ENCODE peak calls at places on chromosomes 12 and 14, in ten cellular contexts. Z is fibroblast of pulmonary artery; C is Caco-2; O is CD8-positive, alpha-beta T cell; I is tibial artery; L is activated B cell treated with CpG ODN at 0.5 μM for 24 hours; R is MM.1S; S is Calu3; H is HCT116; T is stomach. K is an unnamed sample.

GRCh38 chr12:3805058-3805457 is 52.1 kb upstream of the CRACR2A start:
- DNase-seq in L (no peak), H (no peak), Z (no peak), T (no peak), I (no peak), O (no peak), C (no peak), R (no peak), S (no peak), K (no peak)

GRCh38 chr12:124314207-124314606 is 19.3 kb downstream of the RFLNA start:
- DNase-seq in H (no peak), Z (no peak), O (no peak), C (no peak), T (no peak), R (no peak), I (no peak), S (no peak), L (no peak), K (no peak)

GRCh38 chr14:24921903-24922302 is 128.0 kb downstream of the STXBP6 start:
- DNase-seq in O (no peak), S (no peak), R (no peak), C (no peak), I (no peak), L (no peak), Z (peak), T (no peak), H (no peak), K (peak)

GRCh38 chr12:83153156-83153555 is 466.4 kb downstream of the TMTC2 start:
- DNase-seq in L (no peak), T (no peak), H (no peak), Z (no peak), C (no peak), R (peak), O (no peak), I (no peak), S (no peak), K (no peak)

GRCh38 chr14:68961781-68962584 is 17.1 kb downstream of the ACTN1 start:
- DNase-seq in L (no peak), S (peak), Z (no peak), R (no peak), H (no peak), O (no peak), I (no peak), C (no peak), T (no peak), K (no peak)

GRCh38 chr12:617304-617915 is 45.8 kb downstream of the NINJ2 start:
- DNase-seq in C (peak), H (no peak), T (peak), S (no peak), R (no peak), Z (peak), I (peak), L (no peak), O (no peak), K (no peak)

GRCh38 chr14:75433631-75434556 is 6.1 kb downstream of the JDP2 start:
- DNase-seq in H (no peak), O (no peak), I (no peak), Z (no peak), T (no peak), L (no peak), S (no peak), C (no peak), R (no peak), K (peak)

GRCh38 chr14:64935508-64935907 is 7.0 kb downstream of the GPX2 start:
- DNase-seq in L (no peak), I (no peak), Z (no peak), T (no peak), H (no peak), O (no peak), C (no peak), S (no peak), R (peak), K (no peak)

GRCh38 chr12:117240356-117240755 is 50.1 kb upstream of the FBXO21 start:
- DNase-seq in C (no peak), O (no peak), I (no peak), Z (no peak), L (no peak), H (no peak), S (no peak), R (no peak), T (no peak), K (no peak)

GRCh38 chr14:45893127-45893526 is 640.1 kb upstream of the MIS18BP1 start:
- DNase-seq in H (no peak), T (no peak), C (no peak), S (no peak), R (no peak), Z (no peak), I (no peak), O (no peak), L (no peak), K (no peak)

GRCh38 chr12:39062266-39062996 is 157.0 kb upstream of the CPNE8 start:
- DNase-seq in Z (no peak), H (no peak), L (no peak), O (no peak), S (no peak), T (no peak), R (no peak), I (no peak), C (no peak), K (no peak)

GRCh38 chr12:93972411-93973208 is 175.8 kb upstream of the PLXNC1 start:
- DNase-seq in T (no peak), L (no peak), O (no peak), R (no peak), Z (peak), H (no peak), S (no peak), I (no peak), C (no peak), K (peak)

GRCh38 chr14:75533791-75534190 is 11.5 kb downstream of the BATF start:
- DNase-seq in Z (no peak), C (no peak), L (no peak), T (no peak), R (no peak), O (no peak), H (no peak), S (no peak), I (no peak), K (no peak)

GRCh38 chr12:57390174-57390573 is 40.7 kb downstream of the R3HDM2 start:
- DNase-seq in T (no peak), L (no peak), I (no peak), H (no peak), C (no peak), S (no peak), Z (no peak), R (no peak), O (no peak), K (no peak)

GRCh38 chr12:117059156-117059555 is 40.1 kb downstream of the TESC start:
- DNase-seq in I (no peak), Z (no peak), R (no peak), C (no peak), L (no peak), S (no peak), H (no peak), T (no peak), O (no peak), K (no peak)

GRCh38 chr12:56338643-56339422 is at the start of gene IL23A:
- DNase-seq in T (no peak), Z (no peak), O (peak), C (no peak), H (no peak), S (peak), R (peak), I (no peak), L (peak), K (no peak)

GRCh38 chr14:89911018-89911919 is 43.3 kb downstream of the EFCAB11 start:
- DNase-seq in L (no peak), Z (peak), T (peak), C (peak), H (no peak), I (peak), S (peak), O (no peak), R (no peak), K (peak)

GRCh38 chr14:105761842-105762241 is 235.5 kb downstream of the TMEM121 start:
- DNase-seq in C (no peak), R (no peak), I (no peak), L (no peak), H (no peak), T (no peak), S (no peak), O (no peak), Z (no peak), K (no peak)

GRCh38 chr14:90644882-90645281 is 171.3 kb downstream of the TTC7B start:
- DNase-seq in R (no peak), H (no peak), C (no peak), I (peak), S (no peak), O (no peak), L (no peak), T (no peak), Z (peak), K (no peak)

GRCh38 chr14:96121660-96122395 is 82.7 kb downstream of the C14orf132 start:
- DNase-seq in S (no peak), O (no peak), R (no peak), Z (peak), T (no peak), C (no peak), L (no peak), H (no peak), I (no peak), K (peak)

GRCh38 chr12:69534389-69534822 is 50.9 kb upstream of the CCT2 start:
- DNase-seq in O (no peak), Z (peak), L (no peak), I (peak), H (peak), T (no peak), C (peak), R (peak), S (peak), K (peak)

GRCh38 chr12:88237954-88238353 is 95.8 kb downstream of the TMTC3 start:
- DNase-seq in Z (peak), S (peak), L (no peak), C (no peak), I (no peak), H (peak), R (no peak), T (no peak), O (no peak), K (peak)

GRCh38 chr12:85829391-85829790 is 6.8 kb downstream of the RASSF9 start:
- DNase-seq in T (no peak), Z (peak), H (no peak), R (no peak), I (no peak), O (no peak), S (no peak), L (no peak), C (no peak), K (no peak)

GRCh38 chr14:21066882-21067502 is 3.1 kb upstream of the ARHGEF40 start:
- DNase-seq in Z (no peak), R (no peak), H (peak), L (no peak), I (no peak), O (no peak), T (no peak), C (peak), S (no peak), K (no peak)

GRCh38 chr14:90159147-90159546 is 97.2 kb upstream of the PSMC1 start:
- DNase-seq in T (no peak), I (no peak), H (no peak), C (no peak), R (no peak), O (no peak), S (no peak), L (no peak), Z (no peak), K (no peak)

GRCh38 chr12:13606290-13606689 is 375.1 kb downstream of the GRIN2B start:
- DNase-seq in R (no peak), S (no peak), T (no peak), Z (no peak), H (no peak), L (no peak), O (no peak), I (no peak), C (peak), K (no peak)

GRCh38 chr14:52871606-52872005 is 79.2 kb downstream of the FERMT2 start:
- DNase-seq in H (no peak), R (no peak), I (no peak), S (no peak), T (no peak), C (no peak), Z (no peak), L (no peak), O (no peak), K (peak)

GRCh38 chr12:82765971-82766705 is 79.4 kb downstream of the TMTC2 start:
- DNase-seq in Z (peak), O (no peak), C (no peak), H (no peak), L (no peak), I (no peak), T (no peak), S (no peak), R (no peak), K (no peak)

GRCh38 chr12:58387199-58387598 is 445.8 kb downstream of the ATP23 start:
- DNase-seq in R (no peak), I (no peak), O (no peak), H (peak), T (no peak), Z (peak), S (peak), C (no peak), L (no peak), K (peak)

GRCh38 chr12:58919271-58920101 is 818 bp downstream of the LRIG3 start:
- DNase-seq in T (no peak), S (no peak), L (no peak), R (peak), H (no peak), I (peak), O (no peak), C (peak), Z (peak), K (no peak)

GRCh38 chr12:31228811-31229792 is 96.8 kb downstream of the SINHCAF start:
- DNase-seq in S (no peak), R (no peak), H (no peak), I (no peak), L (no peak), C (no peak), O (no peak), T (peak), Z (no peak), K (no peak)

GRCh38 chr14:54929556-54929955 is 26.9 kb upstream of the GCH1 start:
- DNase-seq in L (no peak), Z (no peak), C (no peak), T (no peak), O (no peak), I (no peak), H (no peak), R (no peak), S (no peak), K (no peak)

GRCh38 chr14:92687681-92688433 is 60.6 kb downstream of the LGMN start:
- DNase-seq in R (no peak), C (no peak), O (no peak), Z (no peak), H (no peak), I (no peak), L (no peak), S (no peak), T (peak), K (no peak)

GRCh38 chr12:49345840-49346658 is 639 bp upstream of the DNAJC22 start:
- DNase-seq in H (no peak), L (no peak), C (no peak), R (no peak), I (no peak), T (peak), O (no peak), S (no peak), Z (no peak), K (no peak)

GRCh38 chr12:127295630-127296029 is 971.3 kb upstream of the TMEM132C start:
- DNase-seq in H (no peak), O (no peak), C (no peak), S (no peak), Z (no peak), T (no peak), I (no peak), L (no peak), R (no peak), K (no peak)

GRCh38 chr12:124480469-124481256 is 86.7 kb downstream of the NCOR2 start:
- DNase-seq in O (no peak), Z (peak), S (peak), H (no peak), C (no peak), R (peak), L (no peak), T (peak), I (no peak), K (peak)

GRCh38 chr14:90742709-90743108 is 73.5 kb downstream of the TTC7B start:
- DNase-seq in T (no peak), L (no peak), I (no peak), R (no peak), Z (no peak), H (no peak), S (no peak), C (no peak), O (no peak), K (no peak)

GRCh38 chr14:74684444-74684843 is 28.4 kb downstream of the AREL1 start:
- DNase-seq in C (no peak), O (no peak), I (no peak), Z (no peak), H (no peak), T (no peak), L (peak), R (no peak), S (no peak), K (no peak)

DNA sequence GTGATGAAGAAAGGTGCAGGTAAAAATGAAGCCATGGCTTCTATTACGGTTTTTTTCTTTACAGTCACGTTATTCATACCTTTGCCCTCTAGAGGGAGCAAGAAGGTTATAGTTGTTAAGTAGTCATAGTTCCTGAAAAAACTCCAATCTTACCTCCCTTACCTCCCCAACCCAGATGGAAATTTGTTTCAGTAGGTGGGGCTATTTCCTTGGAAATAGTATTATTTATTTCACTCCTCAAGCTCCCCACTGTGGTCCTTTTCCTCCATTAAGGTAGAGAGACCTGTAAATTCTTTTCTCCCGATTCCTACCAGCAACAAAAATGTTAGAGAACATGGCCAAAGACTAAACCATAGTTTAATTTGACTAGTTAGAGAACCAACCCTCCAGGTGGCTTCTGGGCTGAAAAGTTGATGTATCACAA is 43.4 kb downstream of the TMX1 start:
- DNase-seq in C (peak), I (no peak), H (peak), R (peak), O (no peak), T (no peak), S (peak), Z (peak), L (no peak), K (peak)
- TF ChIP-seq CTCF in C (peak), I (peak), H (peak), R (peak), O (peak), T (peak), S (peak), Z (peak), L (peak), K (peak)

DNA sequence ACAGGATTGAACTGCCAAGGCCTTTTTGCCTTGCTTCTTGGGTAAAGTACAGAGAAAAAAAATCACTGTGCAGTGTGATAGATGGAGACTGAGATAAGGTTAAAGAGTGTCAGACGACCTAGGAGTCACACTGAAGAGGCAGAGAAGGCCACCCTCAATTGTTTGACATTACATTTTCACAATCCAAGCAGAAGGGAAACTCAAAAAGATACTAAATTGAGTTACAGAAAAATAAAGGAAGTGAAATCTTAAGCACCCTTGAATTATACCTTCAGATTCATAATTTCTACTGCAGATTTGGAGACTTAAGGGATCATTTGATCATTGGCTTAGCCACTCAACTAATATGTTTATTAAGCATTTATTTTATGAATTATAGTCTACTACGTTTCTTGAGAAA is 97.1 kb downstream of the MYF5 start:
- DNase-seq in S (no peak), Z (no peak), O (no peak), H (no peak), I (no peak), L (no peak), R (no peak), T (no peak), C (no peak), K (no peak)
- TF ChIP-seq CTCF in S (no peak), Z (no peak), O (no peak), H (no peak), I (no peak), L (no peak), R (no peak), T (no peak), C (no peak), K (no peak)

GRCh38 chr12:17976202-17976601 is 113.8 kb downstream of the RERGL start:
- DNase-seq in Z (no peak), R (no peak), I (no peak), L (no peak), S (peak), H (no peak), O (no peak), C (peak), T (no peak), K (no peak)
- TF ChIP-seq CTCF in Z (no peak), R (peak), I (no peak), L (no peak), S (no peak), H (peak), O (no peak), C (peak), T (no peak), K (peak)

DNA sequence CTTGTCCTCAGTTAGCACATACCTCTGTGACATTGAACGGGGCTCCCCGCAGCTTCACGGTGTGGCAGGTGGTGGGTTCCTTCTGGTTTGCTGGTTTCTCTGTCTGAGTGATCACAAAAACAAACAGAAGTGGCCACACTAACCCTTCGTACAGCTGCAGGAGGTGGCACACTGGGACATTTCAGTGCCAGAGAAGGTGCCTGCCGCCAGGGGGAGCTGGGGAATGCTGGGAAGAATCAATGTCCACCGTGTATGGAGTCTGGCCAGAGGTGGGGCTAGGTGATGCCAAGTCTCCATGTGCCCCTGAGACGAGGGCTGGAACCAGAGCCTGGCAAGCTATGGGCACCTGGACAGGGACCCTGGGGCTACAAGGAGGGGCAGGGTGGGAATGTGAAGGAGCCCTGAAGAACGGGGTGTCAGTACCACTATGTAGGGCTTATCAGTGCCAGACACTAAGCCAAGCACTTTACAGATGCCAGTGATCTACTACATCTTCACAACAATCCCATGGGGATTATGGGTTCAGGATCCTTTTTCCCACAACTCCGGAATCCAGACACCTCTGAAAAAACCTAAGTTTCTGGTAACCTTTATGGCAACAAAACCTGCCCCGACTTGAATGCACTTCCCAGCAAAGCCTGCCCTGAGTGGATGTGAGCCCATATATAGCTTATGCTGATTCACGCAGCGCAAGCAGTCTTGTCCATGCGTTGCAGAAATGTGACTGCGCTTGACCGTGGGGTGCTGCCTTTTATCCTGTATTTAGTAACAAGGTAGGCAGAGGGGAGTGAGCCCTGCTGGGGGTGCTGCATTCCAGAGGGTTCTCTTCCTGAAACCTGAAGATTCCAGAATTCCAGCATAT is 10.8 kb downstream of the RBM19 start:
- DNase-seq in S (peak), C (peak), Z (peak), O (no peak), T (peak), H (peak), I (no peak), R (no peak), L (no peak), K (no peak)
- TF ChIP-seq CTCF in S (peak), C (peak), Z (peak), O (no peak), T (peak), H (peak), I (no peak), R (peak), L (no peak), K (peak)

DNA sequence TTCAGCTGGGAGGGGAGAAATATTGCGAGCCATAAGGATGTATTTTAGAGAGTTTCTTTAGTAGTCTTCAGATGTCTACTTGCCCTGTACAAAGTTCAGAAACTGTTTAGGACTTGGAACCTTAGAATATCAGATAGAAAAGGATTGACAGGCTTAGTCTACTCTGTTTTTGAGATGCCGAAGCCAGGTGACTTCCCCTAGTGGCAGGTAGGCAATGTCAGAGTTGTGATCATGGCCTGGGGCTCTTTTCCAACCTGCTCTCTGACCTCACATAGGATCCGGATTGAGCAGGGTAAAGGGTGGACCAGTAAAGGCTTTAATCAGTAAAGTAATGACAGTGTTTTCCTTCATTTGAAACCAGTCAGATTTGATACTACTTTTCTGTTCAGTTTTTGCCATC is 59.6 kb downstream of the PRKCH start:
- DNase-seq in I (no peak), Z (no peak), R (no peak), S (no peak), T (no peak), H (no peak), O (no peak), C (peak), L (no peak), K (no peak)
- TF ChIP-seq CTCF in I (no peak), Z (no peak), R (no peak), S (no peak), T (no peak), H (no peak), O (peak), C (peak), L (no peak), K (no peak)

K was measured in HFFc6.